ENCODE peak calls at places on chromosomes 7 and 10, in eight cellular contexts. One of them, this sample, is unnamed.

GRCh38 chr10:36209480-36209879 is 567.4 kb upstream of the FZD8 start:
- DNase-seq in foreskin fibroblast: no peak
- DNase-seq in sigmoid colon: no peak
- DNase-seq in pancreas: no peak
- DNase-seq in GM10248: no peak
- DNase-seq in body of pancreas: no peak
- DNase-seq in neural crest cell: no peak
- DNase-seq in GM12864: no peak
- DNase-seq in this sample: no peak

GRCh38 chr10:94097656-94098055 is 103.9 kb downstream of the PLCE1 start:
- DNase-seq in foreskin fibroblast: peak
- DNase-seq in sigmoid colon: no peak
- DNase-seq in pancreas: no peak
- DNase-seq in neural crest cell: no peak
- DNase-seq in GM10248: no peak
- DNase-seq in body of pancreas: no peak
- DNase-seq in GM12864: no peak
- DNase-seq in this sample: no peak

GRCh38 chr10:93752761-93753160 is 5.0 kb upstream of the LGI1 start:
- DNase-seq in body of pancreas: no peak
- DNase-seq in GM10248: no peak
- DNase-seq in sigmoid colon: no peak
- DNase-seq in foreskin fibroblast: peak
- DNase-seq in pancreas: no peak
- DNase-seq in neural crest cell: no peak
- DNase-seq in GM12864: no peak
- DNase-seq in this sample: no peak

GRCh38 chr10:1534820-1535219 is 202.5 kb downstream of the ADARB2 start:
- DNase-seq in neural crest cell: no peak
- DNase-seq in GM12864: no peak
- DNase-seq in foreskin fibroblast: no peak
- DNase-seq in sigmoid colon: peak
- DNase-seq in pancreas: no peak
- DNase-seq in GM10248: no peak
- DNase-seq in body of pancreas: no peak
- DNase-seq in this sample: no peak

GRCh38 chr10:124997791-124998623 is 56.1 kb downstream of the ZRANB1 start:
- DNase-seq in GM10248: peak
- DNase-seq in pancreas: peak
- DNase-seq in foreskin fibroblast: no peak
- DNase-seq in body of pancreas: peak
- DNase-seq in sigmoid colon: peak
- DNase-seq in GM12864: no peak
- DNase-seq in neural crest cell: no peak
- DNase-seq in this sample: no peak

GRCh38 chr7:2909471-2910039 is 65.4 kb upstream of the GNA12 start:
- DNase-seq in GM10248: no peak
- DNase-seq in sigmoid colon: no peak
- DNase-seq in GM12864: no peak
- DNase-seq in foreskin fibroblast: no peak
- DNase-seq in neural crest cell: no peak
- DNase-seq in pancreas: no peak
- DNase-seq in body of pancreas: no peak
- DNase-seq in this sample: no peak

GRCh38 chr7:2633538-2634264 is 1.9 kb downstream of the TTYH3 start:
- DNase-seq in GM10248: no peak
- DNase-seq in GM12864: no peak
- DNase-seq in body of pancreas: no peak
- DNase-seq in neural crest cell: no peak
- DNase-seq in sigmoid colon: peak
- DNase-seq in pancreas: no peak
- DNase-seq in foreskin fibroblast: peak
- DNase-seq in this sample: no peak

GRCh38 chr7:47970750-47971149 is 8.7 kb downstream of the HUS1 start:
- DNase-seq in foreskin fibroblast: no peak
- DNase-seq in body of pancreas: no peak
- DNase-seq in neural crest cell: no peak
- DNase-seq in GM12864: no peak
- DNase-seq in GM10248: no peak
- DNase-seq in sigmoid colon: no peak
- DNase-seq in pancreas: no peak
- DNase-seq in this sample: no peak

GRCh38 chr10:90276894-90277447 is 575.6 kb downstream of the KIF20B start:
- DNase-seq in pancreas: no peak
- DNase-seq in foreskin fibroblast: no peak
- DNase-seq in body of pancreas: no peak
- DNase-seq in neural crest cell: no peak
- DNase-seq in GM12864: no peak
- DNase-seq in GM10248: no peak
- DNase-seq in sigmoid colon: no peak
- DNase-seq in this sample: no peak

GRCh38 chr10:76582536-76582935 is 1055.1 kb downstream of the KCNMA1 start:
- DNase-seq in GM10248: no peak
- DNase-seq in neural crest cell: no peak
- DNase-seq in sigmoid colon: no peak
- DNase-seq in foreskin fibroblast: no peak
- DNase-seq in body of pancreas: no peak
- DNase-seq in GM12864: no peak
- DNase-seq in pancreas: no peak
- DNase-seq in this sample: no peak

GRCh38 chr7:145732521-145732920 is 384.1 kb upstream of the CNTNAP2 start:
- DNase-seq in neural crest cell: no peak
- DNase-seq in body of pancreas: no peak
- DNase-seq in foreskin fibroblast: no peak
- DNase-seq in GM10248: no peak
- DNase-seq in sigmoid colon: no peak
- DNase-seq in pancreas: no peak
- DNase-seq in GM12864: no peak
- DNase-seq in this sample: no peak

GRCh38 chr10:35043796-35044344 is 46.3 kb downstream of the CUL2 start:
- DNase-seq in pancreas: no peak
- DNase-seq in body of pancreas: no peak
- DNase-seq in GM12864: no peak
- DNase-seq in neural crest cell: no peak
- DNase-seq in sigmoid colon: no peak
- DNase-seq in foreskin fibroblast: no peak
- DNase-seq in GM10248: no peak
- DNase-seq in this sample: no peak

GRCh38 chr7:100510437-100511239 is 26.9 kb downstream of the NYAP1 start:
- DNase-seq in GM12864: no peak
- DNase-seq in foreskin fibroblast: no peak
- DNase-seq in GM10248: no peak
- DNase-seq in pancreas: no peak
- DNase-seq in sigmoid colon: no peak
- DNase-seq in body of pancreas: no peak
- DNase-seq in neural crest cell: no peak
- DNase-seq in this sample: no peak

GRCh38 chr10:121683803-121684202 is 85.6 kb upstream of the FGFR2 start:
- DNase-seq in neural crest cell: peak
- DNase-seq in foreskin fibroblast: no peak
- DNase-seq in pancreas: no peak
- DNase-seq in GM12864: no peak
- DNase-seq in GM10248: no peak
- DNase-seq in body of pancreas: no peak
- DNase-seq in sigmoid colon: no peak
- DNase-seq in this sample: no peak

GRCh38 chr10:121683366-121683765 is 85.1 kb upstream of the FGFR2 start:
- DNase-seq in GM10248: no peak
- DNase-seq in neural crest cell: no peak
- DNase-seq in pancreas: no peak
- DNase-seq in GM12864: no peak
- DNase-seq in body of pancreas: no peak
- DNase-seq in sigmoid colon: no peak
- DNase-seq in foreskin fibroblast: no peak
- DNase-seq in this sample: no peak

GRCh38 chr10:121681171-121681752 is 83.0 kb upstream of the FGFR2 start:
- DNase-seq in sigmoid colon: no peak
- DNase-seq in GM12864: no peak
- DNase-seq in body of pancreas: no peak
- DNase-seq in foreskin fibroblast: no peak
- DNase-seq in GM10248: no peak
- DNase-seq in pancreas: no peak
- DNase-seq in neural crest cell: no peak
- DNase-seq in this sample: no peak

GRCh38 chr10:121684276-121684675 is 86.0 kb upstream of the FGFR2 start:
- DNase-seq in pancreas: no peak
- DNase-seq in sigmoid colon: no peak
- DNase-seq in GM10248: no peak
- DNase-seq in foreskin fibroblast: no peak
- DNase-seq in neural crest cell: no peak
- DNase-seq in GM12864: no peak
- DNase-seq in body of pancreas: no peak
- DNase-seq in this sample: no peak

DNA sequence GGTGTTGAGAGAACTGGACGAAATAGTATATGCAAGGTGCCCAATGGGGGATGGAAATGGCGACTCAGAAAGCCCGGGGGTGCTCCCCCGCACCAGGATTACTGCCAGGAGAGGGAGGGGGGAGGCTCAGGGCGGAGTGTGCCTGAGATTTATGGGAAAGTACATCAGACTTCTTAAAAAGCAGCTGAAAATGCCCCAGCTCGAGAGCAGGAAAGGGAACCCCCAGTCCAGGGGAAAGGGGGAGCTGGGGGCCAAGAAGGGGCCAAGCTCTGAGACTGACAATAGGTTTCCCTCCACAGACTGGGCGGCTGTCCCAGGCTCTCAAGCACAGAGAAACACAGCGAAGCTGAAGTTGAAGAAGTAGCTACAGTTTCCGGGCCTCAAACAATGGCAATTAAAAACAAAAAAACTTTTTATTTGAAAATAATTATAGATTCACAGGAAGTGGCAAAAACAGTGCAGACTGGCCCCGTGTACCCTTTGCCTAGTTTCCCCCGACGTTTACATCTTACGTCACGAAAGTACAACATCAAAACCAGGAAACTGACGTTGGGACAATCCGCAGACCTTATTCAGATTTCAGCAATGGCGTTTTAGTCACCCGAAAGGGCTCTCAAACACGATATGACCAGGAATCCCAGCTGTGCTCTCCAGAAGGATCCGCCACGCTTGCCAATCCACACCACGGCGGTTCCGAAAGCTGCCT is 83.9 kb upstream of the FGFR2 start:
- DNase-seq in foreskin fibroblast: no peak
- DNase-seq in neural crest cell: no peak
- DNase-seq in sigmoid colon: no peak
- DNase-seq in GM12864: no peak
- DNase-seq in GM10248: no peak
- DNase-seq in pancreas: no peak
- DNase-seq in body of pancreas: no peak
- DNase-seq in this sample: no peak
- TF ChIP-seq CTCF in foreskin fibroblast: no peak
- TF ChIP-seq CTCF in neural crest cell: no peak
- TF ChIP-seq CTCF in sigmoid colon: no peak
- TF ChIP-seq CTCF in GM12864: no peak
- TF ChIP-seq CTCF in GM10248: no peak
- TF ChIP-seq CTCF in pancreas: no peak
- TF ChIP-seq CTCF in body of pancreas: no peak
- TF ChIP-seq CTCF in this sample: no peak

GRCh38 chr7:83478601-83479000 is 170.3 kb downstream of the SEMA3E start:
- DNase-seq in pancreas: no peak
- DNase-seq in foreskin fibroblast: no peak
- DNase-seq in body of pancreas: no peak
- DNase-seq in GM10248: no peak
- DNase-seq in GM12864: no peak
- DNase-seq in neural crest cell: no peak
- DNase-seq in sigmoid colon: no peak
- DNase-seq in this sample: no peak
- TF ChIP-seq CTCF in pancreas: no peak
- TF ChIP-seq CTCF in foreskin fibroblast: no peak
- TF ChIP-seq CTCF in body of pancreas: no peak
- TF ChIP-seq CTCF in GM10248: no peak
- TF ChIP-seq CTCF in GM12864: no peak
- TF ChIP-seq CTCF in neural crest cell: no peak
- TF ChIP-seq CTCF in sigmoid colon: no peak
- TF ChIP-seq CTCF in this sample: no peak

DNA sequence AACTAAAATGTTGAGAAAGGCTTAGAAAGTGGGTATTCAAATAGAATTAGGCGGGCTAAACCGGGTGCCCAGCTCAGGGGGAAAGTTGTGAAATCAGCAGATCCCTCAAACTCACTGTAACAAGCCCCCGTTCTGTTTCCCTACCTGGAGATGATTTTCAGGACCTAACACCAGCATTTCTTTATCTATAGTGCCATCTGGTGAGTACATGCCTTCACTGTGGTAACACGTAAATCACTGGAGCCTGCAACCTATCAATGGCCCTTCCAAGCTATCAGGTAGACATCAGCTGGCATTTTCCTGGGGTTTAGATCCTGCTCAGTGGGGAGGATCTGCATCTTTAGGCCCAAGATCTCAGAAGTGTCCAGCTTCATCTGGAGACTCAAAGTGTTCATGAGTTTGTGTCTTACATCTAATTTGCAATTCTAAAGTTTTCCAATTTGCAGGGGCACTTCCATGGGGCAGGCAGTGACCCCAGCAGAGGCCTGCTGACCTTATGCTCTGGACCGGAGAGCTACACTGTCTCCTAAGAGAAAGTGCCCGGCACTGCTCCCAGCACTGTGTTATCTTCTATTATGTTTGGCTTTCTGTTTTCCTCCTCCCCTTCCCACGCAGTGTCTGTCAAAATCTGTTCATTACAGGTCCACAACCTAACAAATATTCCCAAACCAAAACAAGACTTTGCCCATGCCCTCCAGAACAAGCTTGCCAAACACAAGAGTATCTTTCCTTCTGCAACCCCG is 132.5 kb downstream of the LSM5 start:
- DNase-seq in pancreas: no peak
- DNase-seq in sigmoid colon: no peak
- DNase-seq in foreskin fibroblast: no peak
- DNase-seq in GM10248: no peak
- DNase-seq in GM12864: no peak
- DNase-seq in body of pancreas: no peak
- DNase-seq in neural crest cell: peak
- DNase-seq in this sample: no peak
- TF ChIP-seq CTCF in pancreas: no peak
- TF ChIP-seq CTCF in sigmoid colon: no peak
- TF ChIP-seq CTCF in foreskin fibroblast: no peak
- TF ChIP-seq CTCF in GM10248: no peak
- TF ChIP-seq CTCF in GM12864: peak
- TF ChIP-seq CTCF in body of pancreas: peak
- TF ChIP-seq CTCF in neural crest cell: peak
- TF ChIP-seq CTCF in this sample: no peak

DNA sequence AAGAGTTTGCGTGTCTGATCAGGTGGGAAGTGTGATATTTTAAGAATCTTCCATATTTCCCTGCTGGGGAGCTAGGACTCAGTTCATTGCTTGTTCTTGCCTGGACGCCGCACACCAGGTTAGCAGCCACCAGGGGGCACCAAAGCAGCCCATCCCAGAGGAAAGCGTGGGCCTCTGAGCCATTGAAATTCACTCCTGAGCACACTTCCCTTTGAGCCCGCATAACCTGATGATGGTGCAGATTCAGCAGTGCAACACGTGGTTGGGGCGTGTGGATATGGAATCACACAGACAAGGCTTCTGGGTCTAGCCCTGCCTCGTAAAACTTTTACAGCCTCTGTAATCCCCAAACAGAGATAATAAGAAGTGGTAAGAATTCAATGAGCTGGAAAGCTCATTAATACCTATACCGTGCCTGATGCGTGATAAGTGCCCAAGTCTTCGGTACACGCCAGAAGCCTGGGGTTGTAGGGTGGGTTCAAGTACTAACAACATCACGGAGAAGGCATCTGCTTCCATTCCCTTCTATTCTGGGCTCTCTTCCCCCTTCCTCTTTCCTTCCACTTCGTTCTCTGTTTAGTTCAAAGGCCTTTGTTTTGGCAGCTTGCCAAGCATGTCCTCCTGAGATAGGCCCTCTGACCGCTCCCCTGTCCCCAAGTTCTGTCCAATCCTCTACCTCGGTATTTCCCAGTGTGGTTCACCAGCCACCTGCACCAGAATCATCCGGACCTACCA is 130.1 kb upstream of the KMT2E start:
- DNase-seq in neural crest cell: peak
- DNase-seq in GM12864: peak
- DNase-seq in pancreas: peak
- DNase-seq in sigmoid colon: peak
- DNase-seq in GM10248: peak
- DNase-seq in foreskin fibroblast: peak
- DNase-seq in body of pancreas: peak
- DNase-seq in this sample: peak
- TF ChIP-seq CTCF in neural crest cell: peak
- TF ChIP-seq CTCF in GM12864: peak
- TF ChIP-seq CTCF in pancreas: peak
- TF ChIP-seq CTCF in sigmoid colon: peak
- TF ChIP-seq CTCF in GM10248: peak
- TF ChIP-seq CTCF in foreskin fibroblast: peak
- TF ChIP-seq CTCF in body of pancreas: peak
- TF ChIP-seq CTCF in this sample: peak

This sample was measured in activated B cell treated with CpG ODN at 0.5 μM for 24 hours.